ENCODE peak calls at places on chromosome 16, in seven cellular contexts. I is neural progenitor cell, N is left colon, P is right atrium auricular region, Z is NCI-H1048, O is NCI-H1092 treated with DMSO at 0.1 percent for 48 hours, J is tibial artery. Y is an unnamed sample.

GRCh38 chr16:31052131-31052530 is 18.8 kb downstream of the STX4 start:
- DNase-seq in I (no peak), Z (no peak), O (no peak), N (no peak), J (no peak), P (peak), Y (no peak)

GRCh38 chr16:10521681-10522274 is 58.6 kb downstream of the EMP2 start:
- DNase-seq in I (peak), P (peak), Z (peak), O (peak), N (peak), J (peak), Y (peak)

GRCh38 chr16:89688395-89688794 is 1.9 kb downstream of the CDK10 start:
- DNase-seq in P (no peak), I (no peak), O (no peak), Z (no peak), J (no peak), N (no peak), Y (no peak)

GRCh38 chr16:79278506-79278905 is 322.0 kb downstream of the MAF start:
- DNase-seq in I (no peak), P (no peak), O (no peak), Z (no peak), J (no peak), N (peak), Y (no peak)

GRCh38 chr16:26111900-26112299 is 420.1 kb downstream of the HS3ST4 start:
- DNase-seq in Z (no peak), J (no peak), P (no peak), N (no peak), O (no peak), I (peak), Y (no peak)

GRCh38 chr16:70421473-70422311 is 17.2 kb downstream of the ST3GAL2 start:
- DNase-seq in P (no peak), N (no peak), O (no peak), I (no peak), Z (no peak), J (no peak), Y (no peak)

GRCh38 chr16:50645858-50646257 is 35.3 kb downstream of the SNX20 start:
- DNase-seq in I (peak), J (no peak), Z (no peak), P (no peak), N (no peak), O (no peak), Y (no peak)

GRCh38 chr16:30027588-30028437 is 3.3 kb downstream of the TLCD3B start:
- DNase-seq in O (no peak), J (no peak), Z (no peak), P (no peak), N (no peak), I (no peak), Y (no peak)

GRCh38 chr16:87464691-87465300 is 28.0 kb downstream of the ZCCHC14 start:
- DNase-seq in Z (no peak), O (no peak), N (peak), I (no peak), J (peak), P (peak), Y (no peak)